ENCODE peak calls at places on chromosomes 13 and 19, in five cellular contexts. A, E, H, M and D are unnamed samples.
A peak's percentile ranks its signal among the peaks of the same experiment; 100 is the strongest.

GRCh38 chr19:5131031-5131865 is 162.3 kb downstream of the KDM4B start:
- DNase-seq in E (peak; percentile 90), M (no peak), H (no peak), A (peak; percentile 48), D (peak; percentile 89)

GRCh38 chr13:113243847-113244246 is 34.4 kb downstream of the CUL4A start:
- DNase-seq in E (no peak), H (no peak), M (no peak), A (no peak), D (no peak)

GRCh38 chr13:96020155-96020575 is 33.0 kb downstream of the UGGT2 start:
- DNase-seq in E (peak; percentile 46), M (no peak), H (peak; percentile 49), A (peak; percentile 23), D (peak; percentile 52)

GRCh38 chr13:112456138-112457056 is 80.2 kb downstream of the SPACA7 start:
- DNase-seq in H (peak; percentile 18), E (no peak), A (no peak), M (no peak), D (no peak)

GRCh38 chr19:47225746-47226425 is 5.1 kb downstream of the BBC3 start:
- DNase-seq in H (peak; percentile 93), A (no peak), E (peak; percentile 97), M (peak; percentile 86), D (peak; percentile 98)

GRCh38 chr13:80235559-80236296 is 105.2 kb downstream of the SPRY2 start:
- DNase-seq in E (no peak), A (no peak), M (no peak), H (no peak), D (no peak)

GRCh38 chr19:4366666-4367335 is 23.4 kb downstream of the MPND start:
- DNase-seq in A (no peak), H (no peak), M (no peak), E (no peak), D (no peak)

GRCh38 chr19:55689366-55690108 is 14.5 kb downstream of the EPN1 start:
- DNase-seq in M (no peak), A (no peak), H (no peak), E (no peak), D (no peak)

GRCh38 chr13:99182439-99182838 is 18.2 kb upstream of the UBAC2 start:
- DNase-seq in E (no peak), A (no peak), H (no peak), M (no peak), D (no peak)

GRCh38 chr13:113298001-113298945 is 1.2 kb downstream of the LAMP1 start:
- DNase-seq in H (no peak), A (no peak), E (no peak), M (no peak), D (no peak)

GRCh38 chr13:87172166-87172825 is 498.9 kb upstream of the SLITRK5 start:
- DNase-seq in H (no peak), A (no peak), E (no peak), M (no peak), D (no peak)

GRCh38 chr19:46898731-46899130 is 37.9 kb downstream of the ARHGAP35 start:
- DNase-seq in M (no peak), A (no peak), H (no peak), E (no peak), D (no peak)

GRCh38 chr19:50383307-50383851 is 768 bp upstream of the POLD1 start:
- DNase-seq in H (no peak), M (no peak), E (peak; percentile 37), A (no peak), D (no peak)

GRCh38 chr19:13110099-13110610 is 6.4 kb downstream of the TRMT1 start:
- DNase-seq in M (no peak), H (no peak), A (no peak), E (no peak), D (no peak)

GRCh38 chr19:50972795-50973376 is 3.5 kb upstream of the KLK6 start:
- DNase-seq in H (no peak), M (no peak), E (no peak), A (no peak), D (no peak)

GRCh38 chr19:5864725-5865486 is 5.4 kb downstream of the FUT5 start:
- DNase-seq in E (no peak), M (no peak), A (no peak), H (no peak), D (no peak)

GRCh38 chr19:2540251-2540645 is 64.3 kb downstream of the GADD45B start:
- DNase-seq in A (no peak), H (no peak), M (no peak), E (no peak), D (no peak)

GRCh38 chr13:20525144-20525600 is 485 bp downstream of the CRYL1 start:
- DNase-seq in H (peak; percentile 41), M (no peak), E (no peak), A (no peak), D (no peak)

GRCh38 chr19:16327911-16328823 is 3.5 kb downstream of the KLF2 start:
- DNase-seq in H (peak; percentile 73), A (no peak), M (no peak), E (peak; percentile 45), D (peak; percentile 55)

GRCh38 chr13:85828094-85828684 is 29.0 kb upstream of the SLITRK6 start:
- DNase-seq in A (no peak), M (no peak), E (peak; percentile 13), H (no peak), D (peak; percentile 6)

GRCh38 chr13:32264407-32264806 is 50.8 kb downstream of the ZAR1L start:
- DNase-seq in A (no peak), M (no peak), H (peak; percentile 69), E (no peak), D (no peak)

GRCh38 chr19:40592170-40592569 is 9.0 kb upstream of the LTBP4 start:
- DNase-seq in E (peak; percentile 74), M (no peak), H (no peak), A (no peak), D (peak; percentile 84)

GRCh38 chr13:48155850-48156249 is 60.9 kb upstream of the MED4 start:
- DNase-seq in E (no peak), H (no peak), M (no peak), A (peak; percentile 24), D (no peak)

GRCh38 chr19:10952809-10953208 is 8.0 kb upstream of the SMARCA4 start:
- DNase-seq in E (no peak), A (no peak), M (no peak), H (peak; percentile 33), D (no peak)
- TF ChIP-seq CTCF in E (no peak), A (no peak), M (no peak), H (no peak), D (no peak)

GRCh38 chr13:37068962-37069361 is 9.5 kb upstream of the SUPT20H start:
- DNase-seq in E (peak; percentile 32), H (no peak), M (no peak), A (no peak), D (peak; percentile 15)
- TF ChIP-seq CTCF in E (no peak), H (no peak), M (peak; percentile 24), A (peak; percentile 29), D (peak; percentile 27)

GRCh38 chr13:63631006-63631405 is 2215.4 kb upstream of the PCDH20 start:
- DNase-seq in H (no peak), A (no peak), E (no peak), M (no peak), D (no peak)

DNA sequence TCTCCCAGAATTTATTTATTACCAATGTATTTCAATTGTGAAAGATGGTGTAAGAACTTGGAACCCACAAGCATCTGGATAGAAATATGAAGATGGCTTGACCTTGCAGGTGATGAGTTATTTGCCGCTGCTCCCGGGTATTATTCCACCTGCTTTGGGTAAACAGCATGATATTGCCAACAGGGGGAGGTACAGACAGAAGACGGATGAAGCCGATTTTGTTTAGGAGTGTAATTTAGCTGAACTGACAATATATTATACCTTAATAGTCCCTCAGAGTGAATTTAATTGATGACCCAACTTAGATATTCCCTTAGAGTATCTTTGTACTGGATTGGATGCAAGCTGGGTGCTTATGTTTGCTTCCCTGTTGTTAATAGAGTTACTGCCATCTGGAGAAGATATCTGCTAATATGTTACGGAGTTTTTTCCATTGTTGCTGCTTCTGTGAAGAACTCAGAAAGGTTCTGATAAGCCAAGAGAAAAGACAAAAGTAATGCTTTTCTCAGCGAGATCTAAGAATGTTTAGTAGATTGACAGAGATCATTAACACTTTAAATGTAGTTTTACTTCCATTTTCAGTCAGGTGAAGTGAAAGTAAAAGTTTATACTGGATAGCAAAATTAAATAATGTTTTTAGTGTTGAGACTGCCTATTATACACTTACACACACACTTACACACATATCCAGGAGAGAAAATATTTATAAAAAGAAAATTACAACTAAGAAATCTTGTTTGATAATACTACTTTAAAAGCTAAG is 2220.8 kb upstream of the PCDH20 start:
- DNase-seq in A (peak; percentile 8), E (no peak), M (no peak), H (no peak), D (peak; percentile 4)
- TF ChIP-seq CTCF in A (peak; percentile 31), E (no peak), M (peak; percentile 30), H (no peak), D (peak; percentile 43)

GRCh38 chr13:46731535-46731934 is 65.4 kb downstream of the ESD start:
- DNase-seq in E (no peak), A (no peak), H (no peak), M (no peak), D (no peak)

GRCh38 chr13:46726347-46726746 is 70.6 kb downstream of the ESD start:
- DNase-seq in H (no peak), E (no peak), A (no peak), M (no peak), D (no peak)

DNA sequence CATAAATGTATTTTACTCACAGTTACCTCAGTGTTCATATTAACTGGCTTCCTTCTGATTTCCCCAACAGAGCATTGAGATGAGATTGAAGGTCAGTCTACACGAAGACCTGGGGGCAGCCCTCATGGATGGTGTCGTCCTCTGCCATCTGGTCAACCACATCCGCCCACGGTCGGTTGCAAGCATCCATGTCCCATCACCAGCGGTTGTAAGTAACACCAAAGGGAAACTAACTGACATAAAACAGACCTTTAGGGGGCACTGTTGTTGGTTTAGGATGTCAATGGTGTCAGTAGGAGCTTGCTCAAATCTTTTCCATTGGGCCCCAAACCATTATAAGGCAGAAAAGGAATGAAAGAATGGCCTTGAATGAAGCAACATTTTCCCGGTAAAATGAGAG is 68.2 kb downstream of the ESD start:
- DNase-seq in E (peak; percentile 20), M (no peak), A (no peak), H (no peak), D (peak; percentile 12)
- TF ChIP-seq CTCF in E (peak; percentile 17), M (no peak), A (peak; percentile 11), H (no peak), D (peak; percentile 37)

GRCh38 chr13:110869805-110870706 is 44.8 kb downstream of the ANKRD10 start:
- DNase-seq in E (no peak), H (peak; percentile 79), A (no peak), M (no peak), D (no peak)
- TF ChIP-seq CTCF in E (no peak), H (no peak), A (no peak), M (no peak), D (no peak)

DNA sequence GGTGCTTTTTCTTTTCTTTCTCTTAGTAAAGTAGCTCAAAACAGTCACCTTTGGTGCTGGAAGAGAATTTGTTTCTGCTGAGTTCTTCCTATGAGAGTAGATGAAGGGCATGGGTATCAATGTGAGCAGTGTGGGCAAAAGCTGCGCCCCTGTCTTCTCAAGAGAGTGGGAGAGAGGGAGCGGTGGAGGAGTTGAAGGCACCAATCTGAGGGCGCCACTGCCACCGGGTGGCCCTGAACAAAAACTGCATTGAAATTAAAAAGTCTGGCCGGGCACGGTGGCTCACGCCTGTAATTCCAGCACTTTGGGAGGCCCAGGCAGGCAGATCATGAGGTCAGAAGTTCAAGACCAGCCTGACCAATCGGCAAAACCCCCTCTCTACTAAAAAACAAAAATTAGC is 28.7 kb upstream of the EPHX3 start:
- DNase-seq in E (no peak), A (no peak), H (no peak), M (no peak), D (no peak)
- TF ChIP-seq CTCF in E (no peak), A (no peak), H (no peak), M (peak; percentile 39), D (peak; percentile 41)